ENCODE peak calls at places on chromosomes 16 and 17, in six cellular contexts. O is chondrocyte, S is heart left ventricle, I is lung, M is OCI-LY7, X is A549. Z is an unnamed sample.

GRCh38 chr17:80851277-80851925 is 140.2 kb upstream of the CHMP6 start:
- DNase-seq in O (peak), S (no peak), I (no peak), M (no peak), X (no peak), Z (no peak)

GRCh38 chr16:66266436-66267286 is 99.8 kb upstream of the CDH5 start:
- DNase-seq in O (no peak), S (peak), I (peak), M (no peak), X (no peak), Z (no peak)

GRCh38 chr17:40071720-40072480 is 9.1 kb downstream of the THRA start:
- DNase-seq in O (peak), S (peak), I (peak), M (no peak), X (peak), Z (no peak)

GRCh38 chr17:29291163-29291752 is 2.7 kb downstream of the NUFIP2 start:
- DNase-seq in O (no peak), S (no peak), I (no peak), M (peak), X (peak), Z (peak)

GRCh38 chr17:76714822-76715461 is 4.2 kb upstream of the MXRA7 start:
- DNase-seq in O (no peak), S (peak), I (peak), M (peak), X (peak), Z (peak)

GRCh38 chr17:21453144-21453982 is 77.2 kb downstream of the KCNJ12 start:
- DNase-seq in O (no peak), S (no peak), I (no peak), M (no peak), X (no peak), Z (no peak)

GRCh38 chr17:78170692-78171590 is 2.6 kb downstream of the SYNGR2 start:
- DNase-seq in O (no peak), S (no peak), I (no peak), M (no peak), X (no peak), Z (no peak)

GRCh38 chr16:58509256-58510096 is 5.8 kb upstream of the SETD6 start:
- DNase-seq in O (peak), S (no peak), I (no peak), M (no peak), X (no peak), Z (no peak)

GRCh38 chr16:12255919-12256665 is 279.6 kb downstream of the SNX29 start:
- DNase-seq in O (no peak), S (no peak), I (no peak), M (peak), X (no peak), Z (no peak)

GRCh38 chr17:34581446-34582184 is 2.2 kb downstream of the TMEM132E start:
- DNase-seq in O (no peak), S (no peak), I (no peak), M (no peak), X (no peak), Z (no peak)

GRCh38 chr17:42054101-42054500 is 3.7 kb upstream of the C17orf113 start:
- DNase-seq in O (no peak), S (no peak), I (no peak), M (no peak), X (no peak), Z (no peak)

GRCh38 chr16:22369221-22369811 is 5.1 kb downstream of the CDR2 start:
- DNase-seq in O (no peak), S (no peak), I (no peak), M (peak), X (peak), Z (no peak)

GRCh38 chr16:72042157-72042660 is 12.1 kb upstream of the HP start:
- DNase-seq in O (no peak), S (no peak), I (no peak), M (no peak), X (no peak), Z (no peak)

GRCh38 chr17:34389343-34389742 is 26.3 kb upstream of the CCL1 start:
- DNase-seq in O (no peak), S (no peak), I (no peak), M (peak), X (no peak), Z (no peak)

GRCh38 chr16:84874004-84874435 is 54.2 kb downstream of the CRISPLD2 start:
- DNase-seq in O (no peak), S (peak), I (no peak), M (peak), X (no peak), Z (no peak)

GRCh38 chr16:30902070-30902972 is 5.9 kb downstream of the CTF1 start:
- DNase-seq in O (no peak), S (peak), I (peak), M (no peak), X (peak), Z (peak)

GRCh38 chr17:55691666-55692065 is 31.0 kb downstream of the TMEM100 start:
- DNase-seq in O (no peak), S (no peak), I (no peak), M (no peak), X (no peak), Z (no peak)

GRCh38 chr17:49576121-49576905 is 642 bp downstream of the NXPH3 start:
- DNase-seq in O (no peak), S (peak), I (no peak), M (no peak), X (peak), Z (no peak)

GRCh38 chr17:82047914-82048570 is 3.6 kb downstream of the RFNG start:
- DNase-seq in O (no peak), S (no peak), I (no peak), M (no peak), X (no peak), Z (no peak)

GRCh38 chr16:11675561-11676511 is 7.6 kb downstream of the SNN start:
- DNase-seq in O (peak), S (peak), I (no peak), M (no peak), X (peak), Z (no peak)

GRCh38 chr17:69287168-69287567 is 39.8 kb downstream of the ABCA5 start:
- DNase-seq in O (no peak), S (no peak), I (no peak), M (no peak), X (peak), Z (no peak)

GRCh38 chr17:9115446-9116265 is 94.3 kb downstream of the NTN1 start:
- DNase-seq in O (peak), S (peak), I (no peak), M (no peak), X (peak), Z (no peak)

GRCh38 chr17:2542456-2542855 is 30.8 kb upstream of the METTL16 start:
- DNase-seq in O (no peak), S (no peak), I (no peak), M (peak), X (no peak), Z (no peak)

GRCh38 chr16:51880776-51881175 is 666.2 kb downstream of the TOX3 start:
- DNase-seq in O (no peak), S (no peak), I (no peak), M (no peak), X (peak), Z (no peak)

GRCh38 chr16:80480664-80481063 is 60.1 kb upstream of the DYNLRB2 start:
- DNase-seq in O (no peak), S (no peak), I (no peak), M (no peak), X (no peak), Z (no peak)

GRCh38 chr16:19916064-19916463 is 31.4 kb upstream of the GPRC5B start:
- DNase-seq in O (no peak), S (no peak), I (no peak), M (no peak), X (no peak), Z (no peak)

GRCh38 chr16:81509404-81509803 is 64.8 kb downstream of the CMIP start:
- DNase-seq in O (peak), S (no peak), I (no peak), M (no peak), X (no peak), Z (no peak)
- TF ChIP-seq CTCF in O (no peak), S (no peak), I (no peak), M (no peak), X (no peak), Z (no peak)

GRCh38 chr17:15361592-15361991 is 20.2 kb upstream of the TEKT3 start:
- DNase-seq in O (no peak), S (no peak), I (no peak), M (no peak), X (no peak), Z (no peak)

GRCh38 chr17:15364615-15365014 is 23.2 kb upstream of the TEKT3 start:
- DNase-seq in O (no peak), S (peak), I (no peak), M (no peak), X (no peak), Z (no peak)

GRCh38 chr17:15363702-15364101 is 22.3 kb upstream of the TEKT3 start:
- DNase-seq in O (no peak), S (no peak), I (no peak), M (no peak), X (no peak), Z (no peak)

DNA sequence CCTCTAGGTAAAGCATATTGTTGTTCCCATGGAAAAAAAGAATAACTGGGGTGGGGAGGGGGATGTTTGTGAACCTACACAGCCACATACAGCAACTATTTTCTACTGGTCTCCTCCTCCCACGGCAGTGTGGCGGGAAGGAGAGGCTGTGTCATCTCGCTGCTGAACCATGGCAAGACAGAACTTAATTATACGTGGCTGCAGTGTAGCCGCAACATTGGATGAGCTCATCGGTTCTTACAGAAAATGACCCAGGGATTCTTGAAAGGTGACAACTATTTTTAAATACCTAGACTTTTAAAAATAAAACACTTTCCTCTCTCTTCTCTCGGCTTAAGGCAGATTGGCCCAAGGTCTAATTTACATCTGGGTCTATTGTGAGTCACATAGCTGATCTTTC is 19.8 kb upstream of the TEKT3 start:
- DNase-seq in O (no peak), S (no peak), I (no peak), M (no peak), X (no peak), Z (no peak)
- TF ChIP-seq CTCF in O (no peak), S (no peak), I (no peak), M (no peak), X (no peak), Z (no peak)

GRCh38 chr17:16968786-16969185 is 3.1 kb downstream of the TNFRSF13B start:
- DNase-seq in O (no peak), S (no peak), I (no peak), M (no peak), X (no peak), Z (no peak)

GRCh38 chr17:16961792-16962191 is 10.1 kb downstream of the TNFRSF13B start:
- DNase-seq in O (no peak), S (no peak), I (no peak), M (no peak), X (no peak), Z (no peak)

GRCh38 chr17:16962804-16963203 is 9.1 kb downstream of the TNFRSF13B start:
- DNase-seq in O (no peak), S (no peak), I (no peak), M (no peak), X (peak), Z (no peak)
- TF ChIP-seq CTCF in O (no peak), S (no peak), I (no peak), M (peak), X (peak), Z (no peak)

GRCh38 chr17:45231481-45232116 is 9.9 kb downstream of the FMNL1 start:
- DNase-seq in O (peak), S (no peak), I (no peak), M (peak), X (peak), Z (no peak)
- TF ChIP-seq CTCF in O (peak), S (no peak), I (peak), M (peak), X (peak), Z (peak)

GRCh38 chr17:19728114-19728495 is 11.7 kb upstream of the SLC47A2 start:
- DNase-seq in O (no peak), S (peak), I (peak), M (no peak), X (peak), Z (no peak)
- TF ChIP-seq CTCF in O (no peak), S (no peak), I (no peak), M (no peak), X (no peak), Z (no peak)

Z was measured in GM10248.